ENCODE peak calls at places on chromosomes 7 and 10, in four cellular contexts. K is Jurkat, Clone E6-1; V is stimulated activated CD4-positive, alpha-beta T cell treated with anti-CD3 and anti-CD28 coated beads, Interleukin-1b, Interleukin-23, amount 100 ng/mL, for 1 hour; Z is C1 segment of cervical spinal cord. C is an unnamed sample.

GRCh38 chr10:76401006-76401405 is 969.6 kb downstream of the LRMDA start:
- DNase-seq in K (no peak), V (no peak), Z (no peak), C (no peak)

GRCh38 chr7:2198206-2198605 is 34.5 kb downstream of the MAD1L1 start:
- DNase-seq in K (no peak), V (no peak), Z (no peak), C (no peak)

GRCh38 chr10:88110355-88110754 is 246.9 kb downstream of the PTEN start:
- DNase-seq in K (no peak), V (no peak), Z (no peak), C (no peak)

GRCh38 chr10:24209946-24210491 is 1.1 kb downstream of the KIAA1217 start:
- DNase-seq in K (no peak), V (no peak), Z (no peak), C (no peak)

GRCh38 chr10:43257210-43258031 is 9.4 kb downstream of the RASGEF1A start:
- DNase-seq in K (no peak), V (no peak), Z (no peak), C (no peak)

GRCh38 chr10:86392723-86393094 is 26.1 kb upstream of the GRID1 start:
- DNase-seq in K (no peak), V (no peak), Z (no peak), C (no peak)

GRCh38 chr10:117960345-117960744 is 86.4 kb downstream of the RAB11FIP2 start:
- DNase-seq in K (no peak), V (no peak), Z (no peak), C (no peak)

GRCh38 chr7:91636129-91636724 is 244.3 kb downstream of the MTERF1 start:
- DNase-seq in K (peak), V (no peak), Z (no peak), C (no peak)

GRCh38 chr7:74365320-74366022 is 76.3 kb downstream of the CLIP2 start:
- DNase-seq in K (peak), V (no peak), Z (peak), C (peak)

GRCh38 chr7:77330169-77330882 is 85.8 kb downstream of the GSAP start:
- DNase-seq in K (no peak), V (no peak), Z (no peak), C (no peak)

GRCh38 chr7:21256310-21256877 is 171.5 kb upstream of the SP4 start:
- DNase-seq in K (peak), V (no peak), Z (no peak), C (peak)

GRCh38 chr10:93841930-93842329 is 51.8 kb upstream of the SLC35G1 start:
- DNase-seq in K (no peak), V (no peak), Z (no peak), C (no peak)

GRCh38 chr7:104231054-104232046 is 23.5 kb upstream of the ORC5 start:
- DNase-seq in K (peak), V (no peak), Z (peak), C (peak)

GRCh38 chr10:119677904-119678755 is 26.9 kb downstream of the BAG3 start:
- DNase-seq in K (no peak), V (no peak), Z (no peak), C (no peak)

GRCh38 chr10:73772280-73773151 is 9.3 kb upstream of the CHCHD1 start:
- DNase-seq in K (peak), V (peak), Z (peak), C (peak)

GRCh38 chr7:10181996-10182395 is 791.7 kb upstream of the PHF14 start:
- DNase-seq in K (no peak), V (no peak), Z (no peak), C (no peak)

GRCh38 chr7:116840256-116840655 is 22.1 kb upstream of the CAPZA2 start:
- DNase-seq in K (no peak), V (no peak), Z (no peak), C (no peak)

GRCh38 chr7:42385912-42386311 is 148.9 kb upstream of the GLI3 start:
- DNase-seq in K (no peak), V (no peak), Z (no peak), C (no peak)

GRCh38 chr7:7695418-7695817 is 23.0 kb downstream of the RPA3 start:
- DNase-seq in K (no peak), V (no peak), Z (no peak), C (no peak)

GRCh38 chr10:89278034-89278535 is 23.8 kb upstream of the IFIT2 start:
- DNase-seq in K (no peak), V (no peak), Z (peak), C (peak)

GRCh38 chr10:17782921-17783665 is 26.1 kb upstream of the MRC1 start:
- DNase-seq in K (no peak), V (no peak), Z (no peak), C (no peak)

GRCh38 chr7:23907012-23907411 is 197.0 kb downstream of the STK31 start:
- DNase-seq in K (no peak), V (no peak), Z (no peak), C (no peak)